ENCODE peak calls at places on chromosomes 12 and 14, in eight cellular contexts. C, D, L, X, T, U, G and W are unnamed samples.

GRCh38 chr14:98594156-98594555 is 677.8 kb downstream of the BCL11B start:
- DNase-seq in G (no peak), L (no peak), C (no peak), T (no peak), U (no peak), D (no peak), X (no peak), W (no peak)

GRCh38 chr12:65334534-65334933 is 56.1 kb downstream of the MSRB3 start:
- DNase-seq in X (no peak), G (no peak), T (no peak), U (no peak), D (peak), L (no peak), C (no peak), W (no peak)

GRCh38 chr12:1435456-1435855 is 158.9 kb downstream of the FBXL14 start:
- DNase-seq in X (no peak), U (no peak), G (no peak), C (no peak), T (no peak), L (no peak), D (peak), W (no peak)

GRCh38 chr14:35347323-35348043 is 55.3 kb downstream of the PSMA6 start:
- DNase-seq in D (no peak), X (peak), U (no peak), G (no peak), C (no peak), L (no peak), T (no peak), W (no peak)

GRCh38 chr12:78183854-78184253 is 353.2 kb downstream of the NAV3 start:
- DNase-seq in X (no peak), T (no peak), U (no peak), L (no peak), C (no peak), D (peak), G (no peak), W (no peak)

GRCh38 chr12:42469355-42470006 is 120.1 kb downstream of the PRICKLE1 start:
- DNase-seq in D (no peak), G (no peak), T (no peak), C (no peak), L (no peak), U (no peak), X (no peak), W (no peak)

GRCh38 chr12:101209319-101210302 is at the start of gene SLC5A8:
- DNase-seq in L (no peak), U (no peak), T (no peak), X (no peak), G (no peak), C (no peak), D (no peak), W (no peak)

GRCh38 chr12:112018571-112019237 is 5.5 kb downstream of the ERP29 start:
- DNase-seq in D (peak), T (no peak), X (no peak), U (no peak), C (no peak), L (no peak), G (peak), W (no peak)

GRCh38 chr12:47860873-47861272 is 41.2 kb upstream of the HDAC7 start:
- DNase-seq in U (no peak), X (no peak), C (no peak), L (no peak), G (no peak), T (no peak), D (no peak), W (no peak)

GRCh38 chr12:79691299-79692248 is 810 bp upstream of the PAWR start:
- DNase-seq in C (no peak), U (no peak), X (no peak), L (peak), T (no peak), G (peak), D (peak), W (no peak)

GRCh38 chr12:77060136-77060882 is 5.1 kb downstream of the E2F7 start:
- DNase-seq in L (no peak), T (no peak), G (no peak), U (no peak), D (no peak), X (no peak), C (no peak), W (no peak)

GRCh38 chr12:117875652-117876491 is 92.9 kb downstream of the KSR2 start:
- DNase-seq in L (peak), T (no peak), U (peak), D (peak), G (no peak), C (no peak), X (peak), W (peak)

GRCh38 chr12:22037952-22038351 is 8.1 kb upstream of the CMAS start:
- DNase-seq in D (no peak), X (no peak), G (no peak), T (no peak), U (no peak), C (no peak), L (no peak), W (no peak)

GRCh38 chr14:101796479-101796878 is 35.0 kb downstream of the PPP2R5C start:
- DNase-seq in L (no peak), X (no peak), T (no peak), G (no peak), D (no peak), U (no peak), C (no peak), W (no peak)

GRCh38 chr12:116040412-116040811 is 237.1 kb downstream of the MED13L start:
- DNase-seq in X (no peak), U (no peak), L (no peak), T (no peak), C (no peak), D (peak), G (no peak), W (no peak)

GRCh38 chr12:29844667-29845066 is 60.9 kb upstream of the TMTC1 start:
- DNase-seq in L (no peak), D (peak), X (no peak), U (no peak), G (no peak), C (no peak), T (no peak), W (no peak)

GRCh38 chr14:79016828-79017505 is 846.8 kb downstream of the NRXN3 start:
- DNase-seq in X (no peak), T (no peak), U (no peak), G (peak), L (no peak), C (no peak), D (peak), W (no peak)

GRCh38 chr14:51942971-51943370 is 46.4 kb upstream of the RTRAF start:
- DNase-seq in L (no peak), C (no peak), T (no peak), X (no peak), D (no peak), U (no peak), G (no peak), W (no peak)

GRCh38 chr12:132125736-132126135 is 18.4 kb downstream of the DDX51 start:
- DNase-seq in C (no peak), L (no peak), X (no peak), D (no peak), U (no peak), G (no peak), T (no peak), W (no peak)

GRCh38 chr12:123531091-123531490 is 2.4 kb downstream of the RILPL1 start:
- DNase-seq in G (no peak), L (no peak), T (no peak), U (no peak), X (no peak), D (no peak), C (no peak), W (no peak)

GRCh38 chr14:53103941-53104340 is 49.2 kb downstream of the DDHD1 start:
- DNase-seq in T (no peak), U (no peak), L (no peak), G (no peak), X (no peak), C (no peak), D (no peak), W (no peak)

GRCh38 chr14:97878727-97879126 is 1081.5 kb downstream of the VRK1 start:
- DNase-seq in X (no peak), L (peak), C (no peak), T (no peak), G (no peak), U (no peak), D (no peak), W (no peak)

GRCh38 chr14:99605299-99605961 is 1.4 kb upstream of the CCDC85C start:
- DNase-seq in U (peak), L (peak), T (peak), C (peak), D (peak), G (peak), X (peak), W (peak)

GRCh38 chr14:54105898-54106297 is 149.3 kb upstream of the BMP4 start:
- DNase-seq in T (no peak), L (no peak), U (no peak), G (no peak), C (no peak), D (no peak), X (no peak), W (no peak)

GRCh38 chr12:66539451-66539850 is 139.4 kb downstream of the GRIP1 start:
- DNase-seq in D (no peak), U (no peak), L (no peak), G (no peak), C (no peak), T (no peak), X (no peak), W (no peak)

GRCh38 chr12:74337951-74338350 is 199.7 kb upstream of the ATXN7L3B start:
- DNase-seq in D (peak), C (no peak), X (no peak), L (no peak), U (no peak), T (no peak), G (peak), W (no peak)

GRCh38 chr14:106679776-106680175 is 1153.4 kb downstream of the TMEM121 start:
- DNase-seq in U (no peak), L (no peak), T (no peak), C (no peak), G (no peak), X (no peak), D (no peak), W (no peak)